ENCODE peak calls at places on chromosomes 5 and 9, in four cellular contexts. Y is H1, X is HepG2, P is GM12878. N is an unnamed sample.

GRCh38 chr5:66440202-66440680 is 156.0 kb upstream of the MAST4 start:
- DNase-seq in X (no peak), P (no peak), Y (no peak), N (no peak)

GRCh38 chr9:83721509-83721908 is 13.8 kb upstream of the UBQLN1 start:
- DNase-seq in P (no peak), X (no peak), Y (no peak), N (no peak)

GRCh38 chr5:74357827-74358226 is 282.7 kb downstream of the ENC1 start:
- DNase-seq in X (no peak), P (no peak), Y (no peak), N (no peak)

GRCh38 chr5:145847499-145848497 is 12.7 kb upstream of the PRELID2 start:
- DNase-seq in P (no peak), X (no peak), Y (no peak), N (no peak)

GRCh38 chr5:68894673-68895072 is 199.1 kb upstream of the SLC30A5 start:
- DNase-seq in X (no peak), Y (no peak), P (no peak), N (no peak)

GRCh38 chr5:16757989-16758501 is 141.2 kb upstream of the RETREG1 start:
- DNase-seq in X (peak; percentile 90), P (no peak), Y (no peak), N (no peak)

GRCh38 chr9:126151671-126152050 is 175.0 kb upstream of the MVB12B start:
- DNase-seq in P (no peak), X (no peak), Y (no peak), N (peak; percentile 41)

GRCh38 chr9:135418161-135418560 is 61.4 kb upstream of the PPP1R26 start:
- DNase-seq in P (no peak), X (no peak), Y (no peak), N (no peak)

GRCh38 chr5:34022131-34022705 is 14.4 kb upstream of the AMACR start:
- DNase-seq in Y (no peak), P (no peak), X (no peak), N (no peak)

GRCh38 chr5:34771076-34771475 is 67.9 kb upstream of the TTC23L start:
- DNase-seq in X (no peak), Y (no peak), P (no peak), N (no peak)

GRCh38 chr9:132548971-132549649 is 33.3 kb upstream of the BARHL1 start:
- DNase-seq in X (peak; percentile 35), Y (no peak), P (no peak), N (no peak)

GRCh38 chr9:118129541-118129940 is 425.3 kb downstream of the TLR4 start:
- DNase-seq in P (no peak), X (no peak), Y (no peak), N (no peak)

GRCh38 chr9:134693641-134694367 is 52.2 kb downstream of the COL5A1 start:
- DNase-seq in Y (no peak), P (no peak), X (no peak), N (no peak)

GRCh38 chr9:94593459-94594345 is at the start of gene FBP2:
- DNase-seq in Y (no peak), X (no peak), P (no peak), N (no peak)

GRCh38 chr9:136947955-136948510 is 3.0 kb downstream of the C8G start:
- DNase-seq in Y (no peak), X (peak; percentile 64), P (no peak), N (peak; percentile 78)

GRCh38 chr9:136021891-136022681 is 60.9 kb upstream of the UBAC1 start:
- DNase-seq in X (no peak), P (no peak), Y (no peak), N (no peak)

GRCh38 chr9:78682206-78682605 is 385.3 kb downstream of the PSAT1 start:
- DNase-seq in X (no peak), P (no peak), Y (no peak), N (no peak)

GRCh38 chr9:72305102-72305546 is 59.9 kb downstream of the ZFAND5 start:
- DNase-seq in X (peak; percentile 6), Y (peak; percentile 13), P (no peak), N (peak; percentile 8)

GRCh38 chr5:7577381-7577780 is 181.4 kb downstream of the ADCY2 start:
- DNase-seq in Y (no peak), X (no peak), P (no peak), N (no peak)

GRCh38 chr5:111697215-111697614 is 59.8 kb downstream of the NREP start:
- DNase-seq in Y (no peak), P (no peak), X (no peak), N (no peak)

GRCh38 chr5:139969318-139969717 is 73.8 kb downstream of the NRG2 start:
- DNase-seq in Y (no peak), P (no peak), X (no peak), N (no peak)

GRCh38 chr5:150376799-150377771 is 19.6 kb downstream of the TCOF1 start:
- DNase-seq in P (no peak), X (no peak), Y (no peak), N (no peak)

GRCh38 chr5:151718653-151719052 is 31.9 kb upstream of the SPARC start:
- DNase-seq in Y (no peak), P (no peak), X (no peak), N (no peak)

GRCh38 chr5:91212336-91213092 is 170.6 kb downstream of the ARRDC3 start:
- DNase-seq in Y (no peak), P (no peak), X (no peak), N (peak; percentile 16)

GRCh38 chr5:80654054-80654390 is 430 bp upstream of the MSH3 start:
- DNase-seq in Y (no peak), P (no peak), X (peak; percentile 20), N (peak; percentile 56)

GRCh38 chr9:108855888-108856287 is at the start of gene ACTL7B:
- DNase-seq in Y (no peak), P (no peak), X (no peak), N (no peak)

GRCh38 chr9:80690340-80690939 is 998.9 kb downstream of the TLE1 start:
- DNase-seq in X (no peak), Y (no peak), P (no peak), N (no peak)

GRCh38 chr9:36999728-37000333 is 34.2 kb downstream of the PAX5 start:
- DNase-seq in X (no peak), Y (no peak), P (no peak), N (no peak)

GRCh38 chr9:134462304-134462703 is 136.0 kb downstream of the RXRA start:
- DNase-seq in X (no peak), P (no peak), Y (no peak), N (no peak)

GRCh38 chr9:93865245-93865644 is 89.9 kb downstream of the BARX1 start:
- DNase-seq in X (no peak), Y (no peak), P (no peak), N (no peak)

GRCh38 chr9:107044872-107045271 is 181.9 kb downstream of the ZNF462 start:
- DNase-seq in Y (no peak), P (no peak), X (no peak), N (no peak)

DNA sequence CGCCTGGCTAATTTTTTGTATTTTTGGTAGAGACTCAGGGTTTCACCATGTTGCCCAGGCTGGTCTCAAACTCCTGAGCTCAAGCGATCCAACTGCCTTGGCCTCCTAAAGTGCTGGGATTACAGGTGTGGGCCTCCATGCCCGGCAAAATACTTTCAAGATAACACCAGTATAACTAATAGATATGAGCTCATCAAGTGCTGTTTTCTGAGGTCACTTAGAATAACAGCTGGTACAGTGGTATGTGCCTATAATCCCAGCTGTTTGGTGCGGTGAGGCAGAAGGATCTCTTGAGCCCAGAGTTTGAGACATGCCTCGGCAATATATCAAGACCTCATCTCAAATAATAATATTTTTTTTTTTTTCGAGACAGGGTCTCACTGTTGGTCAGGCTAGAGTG is 30.5 kb upstream of the CREBRF start:
- DNase-seq in P (no peak), Y (no peak), X (no peak), N (no peak)
- TF ChIP-seq TCF12 in P (no peak), Y (no peak), X (no peak), N (no peak)

GRCh38 chr5:124742983-124743533 is 3.4 kb downstream of the ZNF608 start:
- DNase-seq in X (peak; percentile 24), P (no peak), Y (no peak), N (no peak)

GRCh38 chr5:124742521-124742920 is 3.9 kb downstream of the ZNF608 start:
- DNase-seq in Y (no peak), X (no peak), P (no peak), N (no peak)

GRCh38 chr5:124740991-124741583 is 5.4 kb downstream of the ZNF608 start:
- DNase-seq in Y (no peak), X (no peak), P (no peak), N (no peak)

GRCh38 chr5:124743534-124744169 is 2.8 kb downstream of the ZNF608 start:
- DNase-seq in P (no peak), X (no peak), Y (no peak), N (no peak)

DNA sequence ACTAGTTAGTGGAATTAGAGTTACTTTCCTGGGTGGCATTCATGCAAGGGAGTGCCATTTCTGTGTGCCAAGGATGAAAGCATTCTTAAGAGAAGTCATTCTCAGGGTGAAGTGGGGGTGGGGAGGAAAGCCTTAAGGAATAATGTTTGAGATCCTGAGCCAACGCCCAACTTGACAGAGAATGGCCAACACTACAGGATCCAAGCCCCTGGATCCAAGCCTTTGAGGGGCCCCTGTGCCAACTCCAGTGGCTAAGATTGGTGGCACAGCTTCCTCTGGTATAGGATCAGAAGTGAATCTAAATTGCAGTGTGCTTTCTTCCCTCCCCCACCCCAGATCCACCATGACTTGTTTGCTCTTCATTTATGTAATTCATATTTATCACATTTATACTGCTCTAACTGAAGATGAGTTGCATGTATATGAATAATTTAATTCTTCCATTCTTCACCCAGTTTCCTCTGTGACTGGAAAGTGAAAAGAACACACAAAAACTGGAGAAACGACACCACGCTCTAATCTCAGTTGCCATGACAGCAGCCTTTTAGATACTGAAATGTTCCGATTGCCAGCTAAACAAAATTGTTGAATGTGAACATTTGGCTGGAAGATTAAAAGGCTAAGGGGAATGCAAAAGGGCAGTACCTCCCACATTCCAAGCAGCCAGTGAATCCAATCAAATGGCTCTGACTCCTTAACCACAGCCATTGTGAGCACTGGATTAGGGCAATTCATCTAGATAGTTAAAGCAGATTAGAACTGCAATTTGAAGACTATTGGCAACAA is 4.5 kb downstream of the ZNF608 start:
- DNase-seq in X (no peak), Y (no peak), P (no peak), N (no peak)
- TF ChIP-seq TAF1 in X (no peak), Y (no peak), P (no peak), N (no peak)

DNA sequence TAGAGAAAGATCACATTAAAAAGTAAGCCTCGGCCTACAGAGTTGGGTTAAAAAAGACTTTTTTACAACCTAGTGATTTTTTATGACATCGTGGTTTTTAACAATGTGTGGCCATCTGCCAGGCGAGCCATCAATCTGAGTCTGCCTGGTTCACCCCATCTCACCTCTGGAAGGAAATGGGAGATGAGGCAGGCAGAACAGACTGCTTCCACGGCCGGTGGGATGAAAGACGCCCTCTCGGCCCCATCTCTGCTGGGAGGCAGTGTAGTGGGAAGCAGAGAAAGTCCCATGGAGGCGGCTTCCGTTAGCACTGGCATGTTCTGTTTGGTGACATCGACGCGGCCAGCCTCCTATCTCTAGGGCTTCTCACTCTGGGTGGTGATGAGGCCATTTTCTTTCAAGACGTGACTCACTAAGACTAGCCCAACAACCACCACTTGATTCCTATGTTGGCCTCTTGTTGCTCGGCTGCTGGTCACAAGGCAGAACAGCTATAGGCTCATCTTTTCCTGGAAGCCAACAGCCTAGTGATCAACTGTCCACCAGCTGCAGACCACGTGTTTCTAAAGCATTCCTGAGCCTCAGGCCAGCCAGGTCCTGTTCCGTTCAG is 132.4 kb upstream of the OTULINL start:
- DNase-seq in P (no peak), Y (no peak), X (no peak), N (peak; percentile 60)
- TF ChIP-seq TCF12 in P (no peak), Y (no peak), X (no peak), N (peak; percentile 86)

DNA sequence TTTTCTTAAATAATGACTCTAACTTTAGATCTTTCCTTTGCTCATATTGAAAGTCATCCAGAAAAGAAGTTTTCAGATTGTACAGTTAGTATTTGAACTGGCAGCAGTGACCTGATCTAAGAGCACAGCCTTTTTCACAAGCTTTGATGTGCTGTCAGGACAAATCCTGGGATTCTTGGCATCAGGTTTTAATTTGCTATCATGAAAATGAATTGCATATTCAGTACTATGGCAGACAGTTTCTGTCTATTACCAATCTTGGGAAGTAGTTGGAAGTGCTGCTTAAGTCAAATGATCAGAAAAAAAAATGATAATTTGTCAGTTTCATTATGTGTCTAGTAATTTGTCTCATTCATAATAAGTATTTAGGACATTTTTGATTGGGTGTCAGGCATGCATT is 925.6 kb upstream of the ARRDC3 start:
- DNase-seq in Y (no peak), X (no peak), P (no peak), N (peak; percentile 36)
- TF ChIP-seq TAF1 in Y (no peak), X (no peak), P (no peak), N (no peak)

N was measured in SK-N-SH.